ENCODE peak calls at places on chromosomes 12 and 14, in five cellular contexts. T is ovary, X is K562, Q is brain microvascular endothelial cell, R is heart left ventricle. Y is an unnamed sample.

GRCh38 chr12:3119745-3120660 is 42.8 kb downstream of the TSPAN9 start:
- DNase-seq in T (no peak), X (no peak), Q (no peak), R (peak; percentile 82), Y (no peak)

GRCh38 chr14:62162998-62163589 is 400.9 kb downstream of the SNAPC1 start:
- DNase-seq in T (no peak), X (peak; percentile 6), Q (peak; percentile 35), R (no peak), Y (no peak)

GRCh38 chr12:30795660-30796507 is 41.1 kb upstream of the CAPRIN2 start:
- DNase-seq in T (peak; percentile 56), X (peak; percentile 58), Q (peak; percentile 92), R (peak; percentile 75), Y (peak; percentile 90)

GRCh38 chr12:53300187-53300586 is 692 bp downstream of the MYG1 start:
- DNase-seq in T (no peak), X (no peak), Q (peak; percentile 73), R (no peak), Y (peak; percentile 17)

GRCh38 chr14:32513571-32514009 is 184.5 kb downstream of the AKAP6 start:
- DNase-seq in T (no peak), X (no peak), Q (no peak), R (no peak), Y (no peak)

GRCh38 chr14:54038724-54039123 is 82.1 kb upstream of the BMP4 start:
- DNase-seq in T (no peak), X (no peak), Q (no peak), R (no peak), Y (no peak)

GRCh38 chr12:43740511-43741100 is 18.0 kb downstream of the PUS7L start:
- DNase-seq in T (no peak), X (no peak), Q (peak; percentile 11), R (no peak), Y (peak; percentile 33)

GRCh38 chr12:11907625-11908024 is 163.1 kb upstream of the BCL2L14 start:
- DNase-seq in T (no peak), X (no peak), Q (no peak), R (no peak), Y (no peak)

GRCh38 chr14:31992051-31992450 is 85.1 kb upstream of the ARHGAP5 start:
- DNase-seq in T (no peak), X (no peak), Q (peak; percentile 81), R (no peak), Y (peak; percentile 7)

GRCh38 chr14:105989746-105990302 is 463.4 kb downstream of the TMEM121 start:
- DNase-seq in T (no peak), X (no peak), Q (no peak), R (no peak), Y (no peak)

GRCh38 chr12:47814539-47815170 is 5.0 kb downstream of the HDAC7 start:
- DNase-seq in T (no peak), X (no peak), Q (no peak), R (no peak), Y (no peak)

GRCh38 chr12:91316825-91317224 is 134.2 kb upstream of the DCN start:
- DNase-seq in T (no peak), X (no peak), Q (no peak), R (no peak), Y (no peak)

GRCh38 chr12:83826112-83826511 is 1086.5 kb downstream of the SLC6A15 start:
- DNase-seq in T (no peak), X (peak; percentile 17), Q (peak; percentile 52), R (no peak), Y (peak; percentile 5)

GRCh38 chr14:69261761-69262331 is 1.9 kb downstream of the GALNT16 start:
- DNase-seq in T (no peak), X (no peak), Q (no peak), R (no peak), Y (no peak)

GRCh38 chr12:12349711-12350665 is at the start of gene MANSC1:
- DNase-seq in T (peak; percentile 71), X (peak; percentile 63), Q (no peak), R (peak; percentile 88), Y (peak; percentile 61)

GRCh38 chr12:48003226-48004038 is 844 bp downstream of the COL2A1 start:
- DNase-seq in T (no peak), X (no peak), Q (no peak), R (no peak), Y (no peak)

GRCh38 chr14:50943943-50944646 is at the start of gene PYGL:
- DNase-seq in T (peak; percentile 80), X (peak; percentile 67), Q (peak; percentile 47), R (peak; percentile 89), Y (peak; percentile 71)

GRCh38 chr14:96246535-96246839 is 9.5 kb upstream of the BDKRB1 start:
- DNase-seq in T (no peak), X (no peak), Q (peak; percentile 96), R (no peak), Y (peak; percentile 75)

GRCh38 chr14:32345311-32345771 is 16.2 kb downstream of the AKAP6 start:
- DNase-seq in T (no peak), X (no peak), Q (peak; percentile 28), R (no peak), Y (no peak)

GRCh38 chr14:89014570-89014847 is 190.1 kb downstream of the TTC8 start:
- DNase-seq in T (no peak), X (no peak), Q (no peak), R (no peak), Y (no peak)

GRCh38 chr14:60878536-60878935 is 102.3 kb downstream of the TRMT5 start:
- DNase-seq in T (no peak), X (no peak), Q (no peak), R (no peak), Y (no peak)

GRCh38 chr12:118760623-118761022 is 220.7 kb upstream of the SRRM4 start:
- DNase-seq in T (no peak), X (no peak), Q (no peak), R (no peak), Y (no peak)

GRCh38 chr14:38342803-38343202 is 86.9 kb upstream of the CLEC14A start:
- DNase-seq in T (no peak), X (no peak), Q (peak; percentile 65), R (no peak), Y (peak; percentile 19)

GRCh38 chr14:68263563-68264350 is 444.2 kb downstream of the RAD51B start:
- DNase-seq in T (no peak), X (no peak), Q (no peak), R (no peak), Y (no peak)

GRCh38 chr14:68476212-68476964 is 316.5 kb downstream of the ZFP36L1 start:
- DNase-seq in T (no peak), X (no peak), Q (peak; percentile 90), R (no peak), Y (peak; percentile 6)

GRCh38 chr12:52739963-52740362 is 36.6 kb upstream of the KRT77 start:
- DNase-seq in T (no peak), X (no peak), Q (no peak), R (no peak), Y (no peak)

GRCh38 chr12:897386-897785 is 52.1 kb downstream of the RAD52 start:
- DNase-seq in T (no peak), X (no peak), Q (no peak), R (no peak), Y (no peak)

GRCh38 chr14:82488473-82488872 is 954.8 kb upstream of the SEL1L start:
- DNase-seq in T (no peak), X (no peak), Q (no peak), R (no peak), Y (no peak)

GRCh38 chr14:34362625-34363251 is 99.3 kb downstream of the SPTSSA start:
- DNase-seq in T (no peak), X (no peak), Q (no peak), R (no peak), Y (no peak)

GRCh38 chr14:56933446-56933845 is 123.2 kb upstream of the OTX2 start:
- DNase-seq in T (no peak), X (no peak), Q (no peak), R (no peak), Y (no peak)

GRCh38 chr14:70567791-70568190 is 32.7 kb downstream of the MED6 start:
- DNase-seq in T (no peak), X (peak; percentile 10), Q (peak; percentile 35), R (no peak), Y (no peak)

GRCh38 chr14:65173973-65174693 is 71.8 kb upstream of the MAX start:
- DNase-seq in T (no peak), X (no peak), Q (no peak), R (no peak), Y (no peak)

GRCh38 chr12:121796855-121797751 is 3.6 kb upstream of the RHOF start:
- DNase-seq in T (peak; percentile 84), X (peak; percentile 72), Q (peak; percentile 68), R (peak; percentile 96), Y (peak; percentile 72)
- H3K4me3 ChIP-seq in T (peak overlapping the region; percentile 2), X (peak overlapping the region; percentile 32), Q (peak overlapping the region; percentile 45), R (peak overlapping the region; percentile 19), Y (no peak overlapping the region)

GRCh38 chr12:116469344-116469743 is 89.8 kb upstream of the MAP1LC3B2 start:
- DNase-seq in T (no peak), X (no peak), Q (no peak), R (no peak), Y (no peak)
- H3K27me3 ChIP-seq in T (no peaks in the 10 kb centered on the region), X (no peaks in the 10 kb centered on the region), Q (no peaks in the 10 kb centered on the region), R (no peaks in the 10 kb centered on the region), Y (no peaks in the 10 kb centered on the region)

GRCh38 chr12:120688527-120689071 is 1.6 kb downstream of the MLEC start:
- DNase-seq in T (no peak), X (no peak), Q (peak; percentile 31), R (no peak), Y (peak; percentile 20)

GRCh38 chr12:120690978-120691377 is 4.0 kb downstream of the MLEC start:
- DNase-seq in T (no peak), X (no peak), Q (no peak), R (no peak), Y (no peak)

GRCh38 chr12:120687570-120688289 is 781 bp downstream of the MLEC start:
- DNase-seq in T (no peak), X (peak; percentile 37), Q (no peak), R (no peak), Y (peak; percentile 32)

GRCh38 chr12:120689397-120690082 is 2.6 kb downstream of the MLEC start:
- DNase-seq in T (no peak), X (no peak), Q (peak; percentile 10), R (no peak), Y (no peak)

DNA sequence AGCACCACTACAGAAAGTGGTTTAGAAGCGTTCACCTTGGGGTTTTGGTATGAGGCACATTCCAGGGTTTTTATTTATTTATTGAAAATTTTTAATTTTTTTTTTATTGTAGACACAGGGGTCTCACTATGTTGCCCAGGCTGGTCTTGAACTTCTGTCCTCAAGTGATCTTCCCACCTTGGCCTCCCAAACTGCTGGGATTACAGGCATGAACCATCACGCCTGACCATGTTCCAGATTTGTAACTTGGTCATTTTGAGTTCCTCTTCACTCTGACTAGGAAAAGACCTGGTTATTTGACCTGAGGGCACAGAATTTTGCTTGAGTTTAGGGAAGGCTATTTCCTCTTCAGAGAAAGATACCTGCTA is 3.1 kb downstream of the MLEC start:
- DNase-seq in T (no peak), X (no peak), Q (no peak), R (no peak), Y (no peak)
- H3K4me3 ChIP-seq in T (no peak overlapping the region), X (no peak overlapping the region), Q (no peak overlapping the region), R (no peak overlapping the region), Y (no peak overlapping the region)

GRCh38 chr12:132593521-132593920 is 16.9 kb downstream of the LRCOL1 start:
- DNase-seq in T (no peak), X (no peak), Q (no peak), R (peak; percentile 61), Y (no peak)

GRCh38 chr12:132593071-132593470 is 17.3 kb downstream of the LRCOL1 start:
- DNase-seq in T (no peak), X (no peak), Q (no peak), R (peak; percentile 45), Y (no peak)

GRCh38 chr12:132589856-132590255 is 20.5 kb downstream of the LRCOL1 start:
- DNase-seq in T (no peak), X (no peak), Q (no peak), R (peak; percentile 43), Y (no peak)

GRCh38 chr12:132592261-132592970 is 18.0 kb downstream of the LRCOL1 start:
- DNase-seq in T (no peak), X (no peak), Q (no peak), R (peak; percentile 47), Y (no peak)

GRCh38 chr12:132591107-132591935 is 19.1 kb downstream of the LRCOL1 start:
- DNase-seq in T (no peak), X (no peak), Q (no peak), R (peak; percentile 60), Y (no peak)
- H3K27me3 ChIP-seq in T (no peaks in the 10 kb centered on the region), X (peaks cover 36% of the 10 kb centered on the region), Q (no peaks in the 10 kb centered on the region), R (peaks cover 9% of the 10 kb centered on the region), Y (peaks cover 6% of the 10 kb centered on the region)

Y was measured in MG63.